ENCODE peak calls at places on chromosomes 12 and 14, in nine cellular contexts. One of them, this sample, is unnamed.

GRCh38 chr12:95218164-95218851 is 701 bp downstream of the VEZT start:
- DNase-seq in CD4-positive, alpha-beta T cell: peak; percentile 10
- DNase-seq in lung: no peak
- DNase-seq in gastrocnemius medialis: no peak
- DNase-seq in adrenal gland: no peak
- DNase-seq in nephron progenitor cell: no peak
- DNase-seq in A549: no peak
- DNase-seq in endothelial cell: no peak
- DNase-seq in fibroblast of mammary gland: peak; percentile 70
- DNase-seq in this sample: no peak

GRCh38 chr14:95562892-95563685 is 28.2 kb downstream of the GLRX5 start:
- DNase-seq in A549: no peak
- DNase-seq in endothelial cell: no peak
- DNase-seq in CD4-positive, alpha-beta T cell: no peak
- DNase-seq in fibroblast of mammary gland: peak; percentile 43
- DNase-seq in lung: peak; percentile 65
- DNase-seq in gastrocnemius medialis: no peak
- DNase-seq in nephron progenitor cell: no peak
- DNase-seq in adrenal gland: no peak
- DNase-seq in this sample: no peak

GRCh38 chr12:131620946-131621681 is 89.8 kb upstream of the SFSWAP start:
- DNase-seq in CD4-positive, alpha-beta T cell: no peak
- DNase-seq in fibroblast of mammary gland: no peak
- DNase-seq in A549: no peak
- DNase-seq in endothelial cell: no peak
- DNase-seq in lung: no peak
- DNase-seq in gastrocnemius medialis: no peak
- DNase-seq in adrenal gland: no peak
- DNase-seq in nephron progenitor cell: no peak
- DNase-seq in this sample: peak; percentile 57

GRCh38 chr12:6465467-6466183 is 4.9 kb downstream of the VAMP1 start:
- DNase-seq in fibroblast of mammary gland: peak; percentile 80
- DNase-seq in nephron progenitor cell: peak; percentile 56
- DNase-seq in adrenal gland: peak; percentile 59
- DNase-seq in A549: peak; percentile 84
- DNase-seq in lung: peak; percentile 61
- DNase-seq in gastrocnemius medialis: no peak
- DNase-seq in endothelial cell: peak; percentile 70
- DNase-seq in CD4-positive, alpha-beta T cell: no peak
- DNase-seq in this sample: peak; percentile 57

GRCh38 chr14:105943973-105944602 is 417.7 kb downstream of the TMEM121 start:
- DNase-seq in gastrocnemius medialis: no peak
- DNase-seq in A549: no peak
- DNase-seq in CD4-positive, alpha-beta T cell: no peak
- DNase-seq in nephron progenitor cell: no peak
- DNase-seq in lung: peak; percentile 6
- DNase-seq in fibroblast of mammary gland: no peak
- DNase-seq in endothelial cell: no peak
- DNase-seq in adrenal gland: no peak
- DNase-seq in this sample: no peak

GRCh38 chr14:96156804-96157760 is 47.6 kb upstream of the BDKRB2 start:
- DNase-seq in CD4-positive, alpha-beta T cell: no peak
- DNase-seq in nephron progenitor cell: no peak
- DNase-seq in gastrocnemius medialis: no peak
- DNase-seq in A549: no peak
- DNase-seq in fibroblast of mammary gland: no peak
- DNase-seq in endothelial cell: no peak
- DNase-seq in lung: no peak
- DNase-seq in adrenal gland: no peak
- DNase-seq in this sample: no peak

GRCh38 chr12:127078577-127079350 is 1188.2 kb upstream of the TMEM132C start:
- DNase-seq in lung: no peak
- DNase-seq in CD4-positive, alpha-beta T cell: no peak
- DNase-seq in gastrocnemius medialis: no peak
- DNase-seq in nephron progenitor cell: no peak
- DNase-seq in fibroblast of mammary gland: no peak
- DNase-seq in endothelial cell: no peak
- DNase-seq in adrenal gland: no peak
- DNase-seq in A549: no peak
- DNase-seq in this sample: no peak

GRCh38 chr14:30928462-30928861 is 54.1 kb downstream of the COCH start:
- DNase-seq in nephron progenitor cell: no peak
- DNase-seq in CD4-positive, alpha-beta T cell: no peak
- DNase-seq in gastrocnemius medialis: no peak
- DNase-seq in fibroblast of mammary gland: no peak
- DNase-seq in endothelial cell: no peak
- DNase-seq in adrenal gland: no peak
- DNase-seq in lung: no peak
- DNase-seq in A549: no peak
- DNase-seq in this sample: no peak

GRCh38 chr14:61940669-61941420 is 178.6 kb downstream of the SNAPC1 start:
- DNase-seq in fibroblast of mammary gland: no peak
- DNase-seq in endothelial cell: no peak
- DNase-seq in A549: no peak
- DNase-seq in CD4-positive, alpha-beta T cell: no peak
- DNase-seq in adrenal gland: no peak
- DNase-seq in gastrocnemius medialis: no peak
- DNase-seq in nephron progenitor cell: peak; percentile 15
- DNase-seq in lung: no peak
- DNase-seq in this sample: peak; percentile 8

GRCh38 chr12:64608901-64609542 is 1.3 kb upstream of the RASSF3 start:
- DNase-seq in adrenal gland: peak; percentile 34
- DNase-seq in nephron progenitor cell: peak; percentile 22
- DNase-seq in A549: peak; percentile 92
- DNase-seq in lung: peak; percentile 34
- DNase-seq in CD4-positive, alpha-beta T cell: no peak
- DNase-seq in endothelial cell: peak; percentile 11
- DNase-seq in fibroblast of mammary gland: peak; percentile 67
- DNase-seq in gastrocnemius medialis: no peak
- DNase-seq in this sample: no peak

GRCh38 chr14:65961004-65961403 is 525.2 kb upstream of the CCDC196 start:
- DNase-seq in gastrocnemius medialis: no peak
- DNase-seq in CD4-positive, alpha-beta T cell: peak; percentile 56
- DNase-seq in nephron progenitor cell: peak; percentile 67
- DNase-seq in adrenal gland: peak; percentile 50
- DNase-seq in A549: peak; percentile 54
- DNase-seq in endothelial cell: peak; percentile 75
- DNase-seq in lung: peak; percentile 41
- DNase-seq in fibroblast of mammary gland: peak; percentile 62
- DNase-seq in this sample: peak; percentile 61

GRCh38 chr12:124465473-124465872 is 101.9 kb downstream of the NCOR2 start:
- DNase-seq in fibroblast of mammary gland: no peak
- DNase-seq in lung: no peak
- DNase-seq in nephron progenitor cell: no peak
- DNase-seq in gastrocnemius medialis: no peak
- DNase-seq in CD4-positive, alpha-beta T cell: no peak
- DNase-seq in endothelial cell: no peak
- DNase-seq in A549: no peak
- DNase-seq in adrenal gland: no peak
- DNase-seq in this sample: no peak

GRCh38 chr12:124464062-124464461 is 103.3 kb downstream of the NCOR2 start:
- DNase-seq in gastrocnemius medialis: peak; percentile 46
- DNase-seq in endothelial cell: no peak
- DNase-seq in A549: no peak
- DNase-seq in lung: no peak
- DNase-seq in fibroblast of mammary gland: no peak
- DNase-seq in nephron progenitor cell: no peak
- DNase-seq in adrenal gland: no peak
- DNase-seq in CD4-positive, alpha-beta T cell: no peak
- DNase-seq in this sample: no peak

GRCh38 chr12:124464830-124465229 is 102.6 kb downstream of the NCOR2 start:
- DNase-seq in adrenal gland: no peak
- DNase-seq in gastrocnemius medialis: no peak
- DNase-seq in fibroblast of mammary gland: no peak
- DNase-seq in CD4-positive, alpha-beta T cell: no peak
- DNase-seq in nephron progenitor cell: no peak
- DNase-seq in A549: no peak
- DNase-seq in endothelial cell: no peak
- DNase-seq in lung: no peak
- DNase-seq in this sample: no peak

GRCh38 chr12:124469193-124469888 is 98.1 kb downstream of the NCOR2 start:
- DNase-seq in adrenal gland: no peak
- DNase-seq in lung: no peak
- DNase-seq in endothelial cell: no peak
- DNase-seq in CD4-positive, alpha-beta T cell: no peak
- DNase-seq in A549: peak; percentile 58
- DNase-seq in gastrocnemius medialis: no peak
- DNase-seq in fibroblast of mammary gland: peak; percentile 23
- DNase-seq in nephron progenitor cell: no peak
- DNase-seq in this sample: no peak

GRCh38 chr12:124466200-124467128 is 100.9 kb downstream of the NCOR2 start:
- DNase-seq in lung: peak; percentile 54
- DNase-seq in CD4-positive, alpha-beta T cell: peak; percentile 78
- DNase-seq in adrenal gland: no peak
- DNase-seq in A549: peak; percentile 45
- DNase-seq in nephron progenitor cell: no peak
- DNase-seq in endothelial cell: no peak
- DNase-seq in fibroblast of mammary gland: peak; percentile 25
- DNase-seq in gastrocnemius medialis: peak; percentile 48
- DNase-seq in this sample: no peak
- TF ChIP-seq CTCF in lung: no peak
- TF ChIP-seq CTCF in CD4-positive, alpha-beta T cell: peak; percentile 57
- TF ChIP-seq CTCF in adrenal gland: no peak
- TF ChIP-seq CTCF in A549: no peak
- TF ChIP-seq CTCF in nephron progenitor cell: no peak
- TF ChIP-seq CTCF in endothelial cell: no peak
- TF ChIP-seq CTCF in fibroblast of mammary gland: no peak
- TF ChIP-seq CTCF in gastrocnemius medialis: no peak
- TF ChIP-seq CTCF in this sample: no peak

DNA sequence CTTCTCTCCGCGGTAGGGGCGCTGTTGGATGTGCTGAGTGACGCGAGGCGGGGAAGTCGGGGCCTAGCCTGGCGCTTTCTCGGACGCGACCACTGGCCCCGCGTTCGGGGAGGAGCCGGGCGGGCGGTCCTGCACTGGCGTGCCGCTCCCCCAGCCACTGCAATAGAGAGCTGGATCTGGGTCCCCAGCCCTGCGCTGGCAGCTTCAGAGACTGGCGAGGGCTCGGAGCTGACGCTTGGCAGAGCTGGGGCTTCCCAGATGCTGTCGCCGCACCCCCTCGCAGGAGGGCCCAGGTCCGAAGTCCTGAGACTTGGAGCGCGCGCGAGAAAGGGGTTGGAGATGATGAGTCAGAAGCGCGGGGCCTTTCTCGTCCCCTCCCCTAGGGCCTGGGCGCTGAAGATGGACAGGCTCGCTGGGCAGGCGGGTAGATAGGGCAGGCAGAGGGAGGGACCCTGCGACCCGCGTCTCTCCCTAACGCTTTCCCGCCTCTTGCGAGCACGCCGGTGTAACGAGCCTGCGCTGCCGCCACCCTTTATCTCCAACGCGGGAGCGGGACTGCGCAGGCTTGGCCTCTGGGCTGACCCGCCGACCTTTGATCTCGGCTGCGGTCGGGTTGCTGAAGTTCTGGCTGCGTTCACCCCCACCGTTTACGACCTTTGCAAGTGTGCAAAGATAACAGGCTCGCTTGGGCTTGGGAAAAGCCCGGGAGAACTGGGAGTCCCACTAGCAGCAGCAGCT is 3.0 kb downstream of the TMEM253 start:
- DNase-seq in adrenal gland: peak; percentile 95
- DNase-seq in A549: peak; percentile 98
- DNase-seq in lung: peak; percentile 96
- DNase-seq in fibroblast of mammary gland: peak; percentile 94
- DNase-seq in endothelial cell: peak; percentile 95
- DNase-seq in gastrocnemius medialis: peak; percentile 95
- DNase-seq in nephron progenitor cell: peak; percentile 93
- DNase-seq in CD4-positive, alpha-beta T cell: peak; percentile 90
- DNase-seq in this sample: peak; percentile 92
- TF ChIP-seq CTCF in adrenal gland: peak; percentile 67
- TF ChIP-seq CTCF in A549: peak; percentile 56
- TF ChIP-seq CTCF in lung: peak; percentile 65
- TF ChIP-seq CTCF in fibroblast of mammary gland: peak; percentile 68
- TF ChIP-seq CTCF in endothelial cell: no peak
- TF ChIP-seq CTCF in gastrocnemius medialis: peak; percentile 84
- TF ChIP-seq CTCF in nephron progenitor cell: peak; percentile 70
- TF ChIP-seq CTCF in CD4-positive, alpha-beta T cell: no peak
- TF ChIP-seq CTCF in this sample: no peak

DNA sequence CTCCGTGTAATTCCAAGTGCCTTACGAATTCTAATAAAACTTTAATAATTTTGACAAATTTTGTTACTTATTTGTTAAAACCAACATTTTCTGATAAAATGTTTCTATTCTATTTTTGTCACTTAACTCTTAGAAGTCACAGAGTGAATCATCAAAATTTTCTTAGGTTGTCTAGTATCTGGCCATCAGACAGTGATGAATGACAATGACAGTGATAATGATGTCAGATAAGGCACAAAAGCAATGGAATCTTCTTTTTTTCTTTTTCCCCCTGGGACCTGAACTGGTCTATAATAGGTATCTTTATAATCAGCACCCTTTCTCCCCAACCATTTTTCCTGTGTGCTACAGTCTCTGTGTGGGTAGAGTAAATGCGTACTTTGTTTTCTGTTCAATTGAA is 407.3 kb downstream of the SOX5 start:
- DNase-seq in endothelial cell: no peak
- DNase-seq in nephron progenitor cell: no peak
- DNase-seq in fibroblast of mammary gland: no peak
- DNase-seq in A549: no peak
- DNase-seq in lung: no peak
- DNase-seq in adrenal gland: no peak
- DNase-seq in CD4-positive, alpha-beta T cell: no peak
- DNase-seq in gastrocnemius medialis: no peak
- DNase-seq in this sample: no peak
- TF ChIP-seq CTCF in endothelial cell: no peak
- TF ChIP-seq CTCF in nephron progenitor cell: no peak
- TF ChIP-seq CTCF in fibroblast of mammary gland: no peak
- TF ChIP-seq CTCF in A549: no peak
- TF ChIP-seq CTCF in lung: no peak
- TF ChIP-seq CTCF in adrenal gland: no peak
- TF ChIP-seq CTCF in CD4-positive, alpha-beta T cell: no peak
- TF ChIP-seq CTCF in gastrocnemius medialis: no peak
- TF ChIP-seq CTCF in this sample: no peak

GRCh38 chr14:97580923-97581495 is 783.8 kb downstream of the VRK1 start:
- DNase-seq in fibroblast of mammary gland: no peak
- DNase-seq in A549: no peak
- DNase-seq in endothelial cell: peak; percentile 24
- DNase-seq in adrenal gland: no peak
- DNase-seq in CD4-positive, alpha-beta T cell: no peak
- DNase-seq in gastrocnemius medialis: no peak
- DNase-seq in nephron progenitor cell: peak; percentile 49
- DNase-seq in lung: no peak
- DNase-seq in this sample: peak; percentile 11

GRCh38 chr14:97578982-97579381 is 781.8 kb downstream of the VRK1 start:
- DNase-seq in fibroblast of mammary gland: no peak
- DNase-seq in gastrocnemius medialis: no peak
- DNase-seq in A549: no peak
- DNase-seq in endothelial cell: no peak
- DNase-seq in nephron progenitor cell: no peak
- DNase-seq in lung: no peak
- DNase-seq in CD4-positive, alpha-beta T cell: no peak
- DNase-seq in adrenal gland: no peak
- DNase-seq in this sample: no peak

DNA sequence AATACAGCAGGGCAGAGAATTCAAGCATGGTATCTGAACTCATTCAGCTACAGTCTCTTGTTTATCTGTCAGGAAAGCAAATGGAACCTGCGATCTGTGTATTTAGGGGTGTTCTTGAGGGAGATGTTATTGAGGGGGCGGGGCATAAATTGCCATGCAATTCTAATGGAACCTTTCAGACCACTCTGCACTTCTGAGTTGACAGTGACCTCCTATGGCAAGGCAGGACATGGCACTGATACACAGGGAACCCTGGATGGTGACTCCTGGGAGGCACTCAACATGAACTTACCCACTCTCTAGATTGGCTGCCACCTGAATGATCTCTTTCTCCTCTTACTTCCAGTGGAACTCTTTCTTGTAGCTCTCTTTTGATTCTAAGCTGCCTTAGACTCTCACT is 787.3 kb downstream of the VRK1 start:
- DNase-seq in fibroblast of mammary gland: no peak
- DNase-seq in endothelial cell: peak; percentile 10
- DNase-seq in nephron progenitor cell: no peak
- DNase-seq in A549: no peak
- DNase-seq in lung: no peak
- DNase-seq in gastrocnemius medialis: no peak
- DNase-seq in adrenal gland: no peak
- DNase-seq in CD4-positive, alpha-beta T cell: no peak
- DNase-seq in this sample: no peak
- TF ChIP-seq CTCF in fibroblast of mammary gland: no peak
- TF ChIP-seq CTCF in endothelial cell: no peak
- TF ChIP-seq CTCF in nephron progenitor cell: no peak
- TF ChIP-seq CTCF in A549: no peak
- TF ChIP-seq CTCF in lung: no peak
- TF ChIP-seq CTCF in gastrocnemius medialis: no peak
- TF ChIP-seq CTCF in adrenal gland: no peak
- TF ChIP-seq CTCF in CD4-positive, alpha-beta T cell: no peak
- TF ChIP-seq CTCF in this sample: no peak

This sample was measured in neural crest cell.